ENCODE peak calls at places on chromosome 12, in four cellular contexts. X, T, U and A are unnamed samples.

GRCh38 chr12:129997239-129997638 is 93.4 kb upstream of the TMEM132D start:
- DNase-seq in U (no peak), T (peak), X (no peak), A (no peak)

GRCh38 chr12:42590324-42590934 is 883 bp upstream of the PRICKLE1 start:
- DNase-seq in X (no peak), T (no peak), U (no peak), A (peak)

GRCh38 chr12:82182601-82183000 is 175.6 kb downstream of the CCDC59 start:
- DNase-seq in U (no peak), X (no peak), T (no peak), A (no peak)

GRCh38 chr12:100566887-100567637 is 6.4 kb upstream of the GAS2L3 start:
- DNase-seq in T (no peak), U (no peak), X (peak), A (no peak)

GRCh38 chr12:109065154-109065852 is 12.9 kb downstream of the USP30 start:
- DNase-seq in U (no peak), X (no peak), T (no peak), A (no peak)

GRCh38 chr12:9646794-9647622 is 22.5 kb upstream of the CLEC2D start:
- DNase-seq in X (no peak), T (no peak), U (peak), A (no peak)

GRCh38 chr12:42326466-42327226 is 679 bp downstream of the PPHLN1 start:
- DNase-seq in U (peak), T (no peak), X (no peak), A (peak)

GRCh38 chr12:101628669-101629068 is 33.9 kb downstream of the MYBPC1 start:
- DNase-seq in X (no peak), T (no peak), U (no peak), A (no peak)

GRCh38 chr12:94261119-94261518 is 112.7 kb downstream of the PLXNC1 start:
- DNase-seq in X (no peak), T (peak), U (no peak), A (no peak)

GRCh38 chr12:5912437-5913334 is 32.4 kb downstream of the ANO2 start:
- DNase-seq in X (no peak), U (peak), T (peak), A (no peak)

GRCh38 chr12:55724226-55724939 is 4.2 kb downstream of the RDH5 start:
- DNase-seq in X (no peak), T (no peak), U (peak), A (peak)

GRCh38 chr12:46609281-46609623 is 216.5 kb downstream of the SLC38A4 start:
- DNase-seq in X (peak), T (no peak), U (no peak), A (no peak)

GRCh38 chr12:62933871-62934798 is 815 bp downstream of the PPM1H start:
- DNase-seq in X (no peak), U (peak), T (no peak), A (peak)

GRCh38 chr12:103880299-103881142 is 39.5 kb upstream of the NT5DC3 start:
- DNase-seq in T (no peak), X (peak), U (no peak), A (peak)

GRCh38 chr12:16949351-16949750 is 343.4 kb upstream of the LMO3 start:
- DNase-seq in U (no peak), T (no peak), X (no peak), A (no peak)

DNA sequence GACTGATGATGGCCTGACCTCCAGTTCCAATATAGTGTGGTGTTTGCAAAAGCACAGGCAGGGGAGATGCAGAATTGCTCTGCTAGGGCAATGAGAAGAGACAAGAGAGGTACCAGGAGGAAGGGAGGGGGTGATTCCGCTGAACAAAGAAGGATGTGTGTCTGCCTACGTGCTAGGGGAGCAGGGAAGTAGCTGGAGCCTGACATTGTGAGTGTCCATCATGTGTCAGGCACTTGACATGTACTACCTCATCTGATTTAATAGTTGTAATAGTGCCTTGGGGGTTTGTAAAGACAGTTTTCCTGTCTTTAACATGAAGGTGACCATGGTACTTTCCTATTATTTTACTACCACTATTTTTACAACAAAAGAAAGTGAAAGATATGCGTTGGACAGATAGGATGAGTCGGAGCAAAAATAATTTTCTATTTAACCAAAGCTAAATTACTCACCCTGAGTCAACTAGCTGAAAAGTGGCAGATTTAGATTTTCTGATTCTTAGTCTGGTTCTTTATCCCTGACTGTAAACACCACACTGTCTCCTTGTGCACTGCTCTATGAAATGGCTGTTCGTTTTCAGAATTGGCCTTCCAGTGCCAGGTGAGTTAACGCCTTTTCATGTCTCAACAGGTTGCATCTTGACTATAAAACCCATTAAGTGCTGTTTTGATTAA is 33.7 kb upstream of the TEAD4 start:
- DNase-seq in T (no peak), U (no peak), X (no peak), A (no peak)
- TF ChIP-seq NRF1 in T (no peak), U (no peak), X (no peak), A (no peak)

GRCh38 chr12:7129647-7130536 is at the start of gene CLSTN3:
- DNase-seq in X (peak), U (peak), T (no peak), A (peak)
- H3K27ac ChIP-seq in X (no peak), U (peak), T (no peak), A (no peak)

GRCh38 chr12:189622-189962 is 24.4 kb downstream of the SLC6A12 start:
- DNase-seq in U (no peak), T (no peak), X (no peak), A (no peak)

GRCh38 chr12:190881-191280 is 23.1 kb downstream of the SLC6A12 start:
- DNase-seq in U (no peak), X (no peak), T (no peak), A (no peak)

GRCh38 chr12:186006-186625 is 27.8 kb downstream of the SLC6A12 start:
- DNase-seq in U (no peak), X (no peak), T (no peak), A (no peak)

GRCh38 chr12:191541-191940 is 22.4 kb downstream of the SLC6A12 start:
- DNase-seq in T (no peak), U (no peak), X (no peak), A (no peak)

DNA sequence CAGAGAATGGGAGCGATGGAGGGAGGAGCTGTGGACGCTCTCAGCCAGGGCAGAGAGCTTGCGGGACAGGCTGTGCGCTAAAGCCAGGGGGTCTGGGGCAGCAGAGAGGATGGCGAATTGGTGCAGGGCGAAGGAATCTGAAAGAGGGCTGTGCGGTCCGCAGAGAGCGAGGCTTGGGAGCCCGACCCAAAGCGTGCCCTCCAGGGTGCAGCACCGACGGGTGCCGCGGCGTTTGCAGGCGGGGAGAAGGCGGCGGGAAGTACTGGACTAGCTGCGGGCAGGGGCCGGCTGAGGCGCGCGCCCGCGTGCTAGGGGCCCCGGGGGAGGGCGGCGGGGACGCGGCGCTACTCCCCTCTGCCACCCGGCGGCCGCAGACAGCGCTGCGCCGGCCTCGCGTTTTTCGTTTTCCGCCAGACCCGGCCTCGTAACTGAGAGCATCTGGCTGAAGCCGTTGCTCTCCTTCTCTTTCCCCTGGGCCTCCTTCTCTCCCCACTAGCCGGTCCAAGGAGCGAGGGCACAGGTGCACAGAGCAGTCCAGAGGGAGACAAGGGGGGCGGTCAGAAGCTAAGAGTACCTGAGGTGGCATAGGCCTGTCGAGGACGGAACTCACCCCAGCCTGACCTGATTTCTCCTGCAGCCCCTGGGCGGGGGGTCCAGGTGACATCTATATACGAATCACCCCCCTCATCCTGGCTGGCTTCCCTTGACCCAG is 24.9 kb downstream of the SLC6A12 start:
- DNase-seq in U (peak), T (no peak), X (no peak), A (peak)
- TF ChIP-seq NRF1 in U (peak), T (no peak), X (no peak), A (peak)

DNA sequence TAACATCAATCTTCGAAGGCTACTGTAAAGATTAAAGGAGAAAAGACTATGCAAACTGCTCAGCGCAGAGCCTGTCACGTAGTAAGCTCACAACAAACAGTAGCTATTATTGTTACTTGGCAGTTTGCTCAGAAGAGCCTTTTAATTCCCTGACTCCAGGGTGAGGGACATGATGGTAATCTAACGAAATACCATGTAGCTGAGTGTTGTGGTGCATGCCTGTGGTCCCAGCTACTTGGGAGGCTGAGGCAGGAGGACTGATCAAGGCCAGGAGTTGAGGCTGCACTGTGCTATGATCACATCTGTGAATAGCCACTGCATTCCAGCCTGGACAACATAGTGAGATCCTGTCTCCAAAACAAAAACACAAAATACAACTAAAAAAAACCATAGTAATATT is 22.8 kb downstream of the HEBP1 start:
- DNase-seq in X (no peak), T (no peak), U (no peak), A (no peak)
- H3K27ac ChIP-seq in X (no peak), T (no peak), U (no peak), A (no peak)

GRCh38 chr12:2242206-2242605 is 189.4 kb downstream of the CACNA1C start:
- DNase-seq in U (no peak), X (no peak), T (no peak), A (no peak)

GRCh38 chr12:2238111-2238510 is 185.3 kb downstream of the CACNA1C start:
- DNase-seq in U (no peak), X (no peak), T (no peak), A (no peak)

GRCh38 chr12:2240984-2241383 is 188.2 kb downstream of the CACNA1C start:
- DNase-seq in X (no peak), T (no peak), U (no peak), A (no peak)

GRCh38 chr12:2240390-2240789 is 187.6 kb downstream of the CACNA1C start:
- DNase-seq in T (no peak), X (no peak), U (no peak), A (no peak)

GRCh38 chr12:2239376-2240010 is 186.7 kb downstream of the CACNA1C start:
- DNase-seq in X (no peak), T (no peak), U (no peak), A (peak)
- TF ChIP-seq NRF1 in X (no peak), T (no peak), U (no peak), A (no peak)

DNA sequence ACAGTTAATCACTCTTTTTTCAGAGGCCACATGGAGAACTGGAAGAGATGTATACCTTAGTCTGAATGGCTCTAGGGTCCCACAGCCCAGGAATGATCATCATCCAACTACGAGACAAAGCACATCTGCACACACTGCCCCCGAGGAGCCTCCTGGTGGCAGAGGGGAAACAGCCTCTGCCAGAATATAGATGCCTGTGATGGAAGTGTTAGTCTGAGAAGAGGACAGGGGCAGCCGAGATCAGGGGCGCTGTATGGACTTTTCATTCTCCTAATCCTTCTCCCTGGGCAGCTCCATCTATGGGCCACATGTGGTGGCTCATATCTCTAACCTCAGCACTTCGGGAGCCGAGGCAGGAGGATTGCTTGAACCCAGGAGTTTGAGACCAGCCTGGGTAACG is 82.8 kb upstream of the CAPRIN2 start:
- DNase-seq in U (no peak), X (no peak), T (no peak), A (no peak)
- H3K27ac ChIP-seq in U (no peak), X (no peak), T (no peak), A (no peak)